ENCODE peak calls at places on chromosomes 3 and 15, in six cellular contexts. One of them, this sample, is unnamed.

GRCh38 chr3:195094211-195094921 is 176.6 kb downstream of the XXYLT1 start:
- DNase-seq in WERI-Rb-1: peak; percentile 45
- DNase-seq in right atrium auricular region: no peak
- DNase-seq in psoas muscle: peak; percentile 8
- DNase-seq in esophagus squamous epithelium: no peak
- DNase-seq in breast epithelium: no peak
- DNase-seq in this sample: peak; percentile 19

GRCh38 chr15:97177135-97177704 is 783.3 kb upstream of the ARRDC4 start:
- DNase-seq in right atrium auricular region: no peak
- DNase-seq in psoas muscle: no peak
- DNase-seq in breast epithelium: no peak
- DNase-seq in WERI-Rb-1: no peak
- DNase-seq in esophagus squamous epithelium: no peak
- DNase-seq in this sample: no peak

GRCh38 chr3:72062017-72062416 is 277.1 kb upstream of the PROK2 start:
- DNase-seq in breast epithelium: no peak
- DNase-seq in esophagus squamous epithelium: no peak
- DNase-seq in WERI-Rb-1: no peak
- DNase-seq in psoas muscle: no peak
- DNase-seq in right atrium auricular region: no peak
- DNase-seq in this sample: no peak

GRCh38 chr3:62622553-62623174 is 249.3 kb upstream of the FEZF2 start:
- DNase-seq in right atrium auricular region: no peak
- DNase-seq in esophagus squamous epithelium: no peak
- DNase-seq in psoas muscle: no peak
- DNase-seq in WERI-Rb-1: peak; percentile 8
- DNase-seq in breast epithelium: no peak
- DNase-seq in this sample: no peak

GRCh38 chr3:80263260-80263659 is 495.5 kb upstream of the ROBO1 start:
- DNase-seq in psoas muscle: no peak
- DNase-seq in WERI-Rb-1: no peak
- DNase-seq in right atrium auricular region: no peak
- DNase-seq in breast epithelium: no peak
- DNase-seq in esophagus squamous epithelium: no peak
- DNase-seq in this sample: no peak

GRCh38 chr3:100744671-100745070 is 35.4 kb downstream of the TFG start:
- DNase-seq in WERI-Rb-1: no peak
- DNase-seq in psoas muscle: no peak
- DNase-seq in breast epithelium: no peak
- DNase-seq in esophagus squamous epithelium: no peak
- DNase-seq in right atrium auricular region: no peak
- DNase-seq in this sample: no peak

GRCh38 chr3:123449986-123450474 is 1.1 kb upstream of the ADCY5 start:
- DNase-seq in psoas muscle: peak; percentile 21
- DNase-seq in breast epithelium: no peak
- DNase-seq in WERI-Rb-1: peak; percentile 55
- DNase-seq in right atrium auricular region: no peak
- DNase-seq in esophagus squamous epithelium: no peak
- DNase-seq in this sample: peak; percentile 58

GRCh38 chr3:170044795-170045244 is 7.0 kb downstream of the GPR160 start:
- DNase-seq in right atrium auricular region: no peak
- DNase-seq in psoas muscle: no peak
- DNase-seq in esophagus squamous epithelium: no peak
- DNase-seq in WERI-Rb-1: no peak
- DNase-seq in breast epithelium: no peak
- DNase-seq in this sample: no peak

GRCh38 chr15:49686626-49687025 is 65.8 kb downstream of the DTWD1 start:
- DNase-seq in breast epithelium: no peak
- DNase-seq in psoas muscle: no peak
- DNase-seq in esophagus squamous epithelium: no peak
- DNase-seq in right atrium auricular region: no peak
- DNase-seq in WERI-Rb-1: no peak
- DNase-seq in this sample: no peak

GRCh38 chr3:173912126-173912525 is 514.6 kb downstream of the NLGN1 start:
- DNase-seq in psoas muscle: no peak
- DNase-seq in right atrium auricular region: no peak
- DNase-seq in breast epithelium: no peak
- DNase-seq in WERI-Rb-1: no peak
- DNase-seq in esophagus squamous epithelium: no peak
- DNase-seq in this sample: no peak

GRCh38 chr3:54954019-54954418 is 26.2 kb upstream of the LRTM1 start:
- DNase-seq in WERI-Rb-1: no peak
- DNase-seq in esophagus squamous epithelium: no peak
- DNase-seq in breast epithelium: no peak
- DNase-seq in psoas muscle: peak; percentile 17
- DNase-seq in right atrium auricular region: no peak
- DNase-seq in this sample: no peak

GRCh38 chr15:90177012-90177411 is 24.1 kb upstream of the SEMA4B start:
- DNase-seq in psoas muscle: no peak
- DNase-seq in WERI-Rb-1: no peak
- DNase-seq in breast epithelium: no peak
- DNase-seq in right atrium auricular region: no peak
- DNase-seq in esophagus squamous epithelium: no peak
- DNase-seq in this sample: no peak

GRCh38 chr15:62792960-62793758 is 249.4 kb upstream of the TPM1 start:
- DNase-seq in esophagus squamous epithelium: no peak
- DNase-seq in psoas muscle: no peak
- DNase-seq in WERI-Rb-1: no peak
- DNase-seq in breast epithelium: no peak
- DNase-seq in right atrium auricular region: no peak
- DNase-seq in this sample: no peak

GRCh38 chr3:158791259-158791920 is 10.5 kb upstream of the MFSD1 start:
- DNase-seq in breast epithelium: no peak
- DNase-seq in right atrium auricular region: no peak
- DNase-seq in esophagus squamous epithelium: no peak
- DNase-seq in psoas muscle: no peak
- DNase-seq in WERI-Rb-1: peak; percentile 11
- DNase-seq in this sample: no peak

GRCh38 chr3:31614162-31614921 is 81.6 kb downstream of the STT3B start:
- DNase-seq in breast epithelium: no peak
- DNase-seq in WERI-Rb-1: no peak
- DNase-seq in psoas muscle: no peak
- DNase-seq in right atrium auricular region: no peak
- DNase-seq in esophagus squamous epithelium: no peak
- DNase-seq in this sample: no peak

GRCh38 chr3:73236867-73237266 is 175.4 kb downstream of the EBLN2 start:
- DNase-seq in esophagus squamous epithelium: no peak
- DNase-seq in breast epithelium: no peak
- DNase-seq in psoas muscle: no peak
- DNase-seq in right atrium auricular region: no peak
- DNase-seq in WERI-Rb-1: no peak
- DNase-seq in this sample: no peak

GRCh38 chr3:8509961-8510360 is 8.3 kb downstream of the LMCD1 start:
- DNase-seq in right atrium auricular region: no peak
- DNase-seq in breast epithelium: no peak
- DNase-seq in WERI-Rb-1: no peak
- DNase-seq in psoas muscle: peak; percentile 46
- DNase-seq in esophagus squamous epithelium: no peak
- DNase-seq in this sample: no peak

GRCh38 chr3:108123326-108123725 is 32.5 kb upstream of the CD47 start:
- DNase-seq in psoas muscle: no peak
- DNase-seq in WERI-Rb-1: no peak
- DNase-seq in right atrium auricular region: no peak
- DNase-seq in esophagus squamous epithelium: no peak
- DNase-seq in breast epithelium: no peak
- DNase-seq in this sample: no peak

GRCh38 chr3:67642734-67643133 is 11.7 kb downstream of the SUCLG2 start:
- DNase-seq in right atrium auricular region: no peak
- DNase-seq in breast epithelium: no peak
- DNase-seq in psoas muscle: no peak
- DNase-seq in esophagus squamous epithelium: no peak
- DNase-seq in WERI-Rb-1: no peak
- DNase-seq in this sample: no peak

GRCh38 chr3:79767194-79767952 is 425 bp downstream of the ROBO1 start:
- DNase-seq in psoas muscle: no peak
- DNase-seq in breast epithelium: no peak
- DNase-seq in right atrium auricular region: no peak
- DNase-seq in WERI-Rb-1: no peak
- DNase-seq in esophagus squamous epithelium: no peak
- DNase-seq in this sample: no peak

GRCh38 chr3:23052230-23053019 is 150.7 kb upstream of the UBE2E2 start:
- DNase-seq in psoas muscle: no peak
- DNase-seq in right atrium auricular region: no peak
- DNase-seq in WERI-Rb-1: no peak
- DNase-seq in esophagus squamous epithelium: no peak
- DNase-seq in breast epithelium: no peak
- DNase-seq in this sample: no peak

GRCh38 chr3:194022052-194022451 is 113.9 kb upstream of the HES1 start:
- DNase-seq in esophagus squamous epithelium: no peak
- DNase-seq in psoas muscle: no peak
- DNase-seq in WERI-Rb-1: no peak
- DNase-seq in right atrium auricular region: no peak
- DNase-seq in breast epithelium: no peak
- DNase-seq in this sample: no peak

GRCh38 chr3:146306024-146306423 is 55.1 kb upstream of the PLSCR4 start:
- DNase-seq in WERI-Rb-1: no peak
- DNase-seq in psoas muscle: no peak
- DNase-seq in breast epithelium: no peak
- DNase-seq in right atrium auricular region: no peak
- DNase-seq in esophagus squamous epithelium: no peak
- DNase-seq in this sample: no peak

GRCh38 chr3:146308222-146308621 is 57.3 kb upstream of the PLSCR4 start:
- DNase-seq in WERI-Rb-1: no peak
- DNase-seq in right atrium auricular region: no peak
- DNase-seq in breast epithelium: no peak
- DNase-seq in esophagus squamous epithelium: no peak
- DNase-seq in psoas muscle: no peak
- DNase-seq in this sample: no peak

GRCh38 chr3:146313411-146314111 is 62.7 kb upstream of the PLSCR4 start:
- DNase-seq in right atrium auricular region: no peak
- DNase-seq in psoas muscle: no peak
- DNase-seq in WERI-Rb-1: no peak
- DNase-seq in breast epithelium: no peak
- DNase-seq in esophagus squamous epithelium: no peak
- DNase-seq in this sample: no peak

GRCh38 chr3:146308682-146309081 is 57.8 kb upstream of the PLSCR4 start:
- DNase-seq in breast epithelium: no peak
- DNase-seq in esophagus squamous epithelium: no peak
- DNase-seq in WERI-Rb-1: no peak
- DNase-seq in right atrium auricular region: no peak
- DNase-seq in psoas muscle: no peak
- DNase-seq in this sample: no peak
- H3K4me3 ChIP-seq in breast epithelium: no peak overlapping the region
- H3K4me3 ChIP-seq in esophagus squamous epithelium: no peak overlapping the region
- H3K4me3 ChIP-seq in WERI-Rb-1: no peak overlapping the region
- H3K4me3 ChIP-seq in right atrium auricular region: no peak overlapping the region
- H3K4me3 ChIP-seq in psoas muscle: no peak overlapping the region
- H3K4me3 ChIP-seq in this sample: no peak overlapping the region

DNA sequence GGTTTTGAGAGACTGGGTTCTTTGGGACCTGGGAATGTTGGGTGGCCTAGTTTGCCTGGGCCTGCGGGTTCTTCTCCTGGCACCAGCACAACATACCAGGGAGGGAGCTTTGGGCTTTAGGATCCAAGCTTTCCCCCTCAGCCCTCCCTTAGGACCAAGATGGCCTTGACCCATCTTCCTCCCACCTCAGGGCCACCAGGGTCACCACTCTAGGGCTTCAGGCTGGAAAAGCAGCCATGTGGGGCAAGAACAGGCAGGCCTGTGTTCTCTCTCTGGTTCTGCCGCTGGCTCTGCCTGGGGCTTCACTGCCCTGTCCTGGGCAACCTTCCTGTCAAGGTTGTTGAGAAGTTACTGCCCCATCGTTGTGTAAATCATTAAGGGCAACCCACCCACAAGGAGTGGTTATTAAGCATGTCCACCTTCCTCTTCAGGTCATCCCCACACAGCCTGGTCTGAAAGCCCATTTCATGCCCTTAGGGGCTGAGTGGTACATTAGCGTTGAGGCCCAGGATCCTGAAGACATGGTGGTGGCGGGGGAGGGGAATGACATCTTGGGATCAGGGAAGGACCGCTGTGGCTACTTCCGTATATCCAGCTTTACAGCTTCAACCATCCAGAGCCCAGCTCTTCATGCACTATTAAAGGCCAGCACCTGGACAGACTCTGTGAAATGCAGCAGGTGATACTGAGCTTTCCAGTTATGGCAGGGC is 652 bp downstream of the DUOX1 start:
- DNase-seq in right atrium auricular region: no peak
- DNase-seq in breast epithelium: no peak
- DNase-seq in WERI-Rb-1: no peak
- DNase-seq in psoas muscle: no peak
- DNase-seq in esophagus squamous epithelium: no peak
- DNase-seq in this sample: no peak
- H3K4me3 ChIP-seq in right atrium auricular region: peak overlapping the region; percentile 48
- H3K4me3 ChIP-seq in breast epithelium: peak overlapping the region; percentile 36
- H3K4me3 ChIP-seq in WERI-Rb-1: no peak overlapping the region
- H3K4me3 ChIP-seq in psoas muscle: peak overlapping the region; percentile 48
- H3K4me3 ChIP-seq in esophagus squamous epithelium: peak overlapping the region; percentile 69
- H3K4me3 ChIP-seq in this sample: no peak overlapping the region

GRCh38 chr15:59237119-59237853 is 30.6 kb downstream of the LDHAL6B start:
- DNase-seq in breast epithelium: no peak
- DNase-seq in WERI-Rb-1: no peak
- DNase-seq in right atrium auricular region: no peak
- DNase-seq in esophagus squamous epithelium: no peak
- DNase-seq in psoas muscle: no peak
- DNase-seq in this sample: no peak

GRCh38 chr15:59236394-59236793 is 29.8 kb downstream of the LDHAL6B start:
- DNase-seq in psoas muscle: no peak
- DNase-seq in WERI-Rb-1: no peak
- DNase-seq in esophagus squamous epithelium: no peak
- DNase-seq in breast epithelium: no peak
- DNase-seq in right atrium auricular region: no peak
- DNase-seq in this sample: no peak

GRCh38 chr15:59229453-59229852 is 22.8 kb downstream of the LDHAL6B start:
- DNase-seq in WERI-Rb-1: no peak
- DNase-seq in psoas muscle: no peak
- DNase-seq in esophagus squamous epithelium: no peak
- DNase-seq in right atrium auricular region: no peak
- DNase-seq in breast epithelium: no peak
- DNase-seq in this sample: no peak

GRCh38 chr15:59237854-59238252 is 31.2 kb downstream of the LDHAL6B start:
- DNase-seq in esophagus squamous epithelium: no peak
- DNase-seq in breast epithelium: no peak
- DNase-seq in right atrium auricular region: no peak
- DNase-seq in WERI-Rb-1: no peak
- DNase-seq in psoas muscle: no peak
- DNase-seq in this sample: no peak

DNA sequence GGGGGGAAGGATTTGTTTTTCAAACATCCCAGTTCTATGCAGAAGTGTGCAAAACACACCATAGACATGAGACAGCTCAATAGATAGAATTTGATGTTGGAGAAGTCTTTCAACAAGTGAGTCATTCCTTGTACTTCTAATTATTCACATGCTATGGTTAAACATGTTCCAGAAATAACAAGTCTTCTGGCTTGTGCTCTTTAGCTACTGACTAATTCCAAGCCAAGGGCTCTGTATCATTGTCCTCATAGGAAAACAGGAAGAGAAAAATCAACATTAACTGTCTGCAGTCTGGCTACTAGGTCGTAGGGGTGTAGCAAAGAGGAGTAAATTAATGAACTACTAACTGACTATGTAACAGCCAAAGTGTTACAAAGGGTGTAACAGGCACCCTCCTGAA is 25.8 kb downstream of the LDHAL6B start:
- DNase-seq in right atrium auricular region: no peak
- DNase-seq in WERI-Rb-1: no peak
- DNase-seq in psoas muscle: no peak
- DNase-seq in esophagus squamous epithelium: no peak
- DNase-seq in breast epithelium: no peak
- DNase-seq in this sample: no peak
- H3K4me3 ChIP-seq in right atrium auricular region: no peak overlapping the region
- H3K4me3 ChIP-seq in WERI-Rb-1: no peak overlapping the region
- H3K4me3 ChIP-seq in psoas muscle: no peak overlapping the region
- H3K4me3 ChIP-seq in esophagus squamous epithelium: no peak overlapping the region
- H3K4me3 ChIP-seq in breast epithelium: no peak overlapping the region
- H3K4me3 ChIP-seq in this sample: no peak overlapping the region

GRCh38 chr3:66480666-66481065 is 20.2 kb downstream of the LRIG1 start:
- DNase-seq in breast epithelium: no peak
- DNase-seq in esophagus squamous epithelium: no peak
- DNase-seq in psoas muscle: no peak
- DNase-seq in right atrium auricular region: no peak
- DNase-seq in WERI-Rb-1: peak; percentile 21
- DNase-seq in this sample: no peak
- H3K4me3 ChIP-seq in breast epithelium: no peak overlapping the region
- H3K4me3 ChIP-seq in esophagus squamous epithelium: no peak overlapping the region
- H3K4me3 ChIP-seq in psoas muscle: no peak overlapping the region
- H3K4me3 ChIP-seq in right atrium auricular region: no peak overlapping the region
- H3K4me3 ChIP-seq in WERI-Rb-1: no peak overlapping the region
- H3K4me3 ChIP-seq in this sample: no peak overlapping the region